ENCODE peak calls at places on chromosomes 16 and 17, in ten cellular contexts. F is NCI-H226; Y is CD4-positive, alpha-beta memory T cell; I is smooth muscle cell of the brain vasculature; B is effector CD8-positive, alpha-beta T cell; A is RCC 7860; P is NCI-H1930; M is AG04449; L is stimulated activated effector memory CD8-positive, alpha-beta T cell treated with anti-CD3 and anti-CD28 coated beads, Interleukin-12 subunit alpha, Interleukin-12 subunit beta, amount 100 ng/mL, for 72 hours; J is aorta. E is an unnamed sample.
A peak's percentile ranks its signal among the peaks of the same experiment; 100 is the strongest.

GRCh38 chr17:44362479-44362963 is 1.1 kb downstream of the FAM171A2 start:
- DNase-seq in M (no peak), P (no peak), J (no peak), L (no peak), I (no peak), B (no peak), F (no peak), Y (no peak), A (no peak), E (no peak)

GRCh38 chr17:72699566-72699965 is 392.9 kb downstream of the SLC39A11 start:
- DNase-seq in I (no peak), Y (no peak), F (no peak), P (no peak), A (peak; percentile 32), L (no peak), B (no peak), M (no peak), J (no peak), E (no peak)

GRCh38 chr16:61500851-61501250 is 535.4 kb downstream of the CDH8 start:
- DNase-seq in I (no peak), J (no peak), B (no peak), F (no peak), A (no peak), L (no peak), P (no peak), M (no peak), Y (no peak), E (no peak)

GRCh38 chr17:50051082-50051576 is 4.8 kb upstream of the ITGA3 start:
- DNase-seq in A (peak; percentile 98), I (no peak), F (peak; percentile 95), Y (no peak), J (no peak), L (peak; percentile 86), M (no peak), B (no peak), P (no peak), E (no peak)

GRCh38 chr16:3001316-3001715 is 11.4 kb upstream of the CLDN9 start:
- DNase-seq in Y (no peak), A (no peak), L (no peak), P (no peak), M (no peak), F (no peak), J (no peak), I (no peak), B (no peak), E (no peak)

GRCh38 chr17:32558997-32559650 is 72.3 kb downstream of the CDK5R1 start:
- DNase-seq in P (no peak), A (no peak), I (no peak), B (no peak), F (no peak), Y (no peak), M (no peak), L (no peak), J (no peak), E (no peak)

GRCh38 chr16:21599994-21600773 is 807 bp downstream of the METTL9 start:
- DNase-seq in M (no peak), A (no peak), P (no peak), I (no peak), B (peak; percentile 48), L (no peak), F (peak; percentile 3), J (no peak), Y (peak; percentile 28), E (no peak)

GRCh38 chr16:2841606-2842339 is 11.7 kb downstream of the ZG16B start:
- DNase-seq in P (no peak), I (no peak), Y (no peak), F (no peak), B (no peak), M (no peak), L (peak; percentile 59), A (no peak), J (peak; percentile 53), E (no peak)

GRCh38 chr16:1194665-1195392 is 30.2 kb downstream of the TPSG1 start:
- DNase-seq in P (peak; percentile 40), J (no peak), B (no peak), M (no peak), A (no peak), F (no peak), Y (peak; percentile 19), I (no peak), L (no peak), E (no peak)

GRCh38 chr16:10833271-10833670 is 14.7 kb upstream of the TVP23A start:
- DNase-seq in P (no peak), I (no peak), M (no peak), Y (no peak), B (no peak), A (no peak), F (no peak), L (no peak), J (peak; percentile 20), E (no peak)

GRCh38 chr16:89505204-89506112 is 2.7 kb upstream of the SPG7 start:
- DNase-seq in P (no peak), M (no peak), A (peak; percentile 95), Y (peak; percentile 86), J (peak; percentile 89), B (peak; percentile 81), I (peak; percentile 47), F (peak; percentile 62), L (peak; percentile 88), E (no peak)

GRCh38 chr17:82602986-82603385 is 45.3 kb downstream of the WDR45B start:
- DNase-seq in A (no peak), F (no peak), B (no peak), Y (no peak), P (no peak), I (no peak), J (no peak), M (no peak), L (no peak), E (no peak)

GRCh38 chr16:10939649-10940206 is 2.5 kb downstream of the DEXI start:
- DNase-seq in A (no peak), I (no peak), J (no peak), M (no peak), F (no peak), L (no peak), B (no peak), P (no peak), Y (no peak), E (no peak)

GRCh38 chr16:27254262-27254811 is 14.2 kb downstream of the NSMCE1 start:
- DNase-seq in M (no peak), A (no peak), I (no peak), J (no peak), P (no peak), Y (no peak), B (no peak), L (no peak), F (no peak), E (no peak)

GRCh38 chr17:7839199-7839889 is 5.3 kb downstream of the KDM6B start:
- DNase-seq in F (no peak), A (no peak), Y (no peak), P (peak; percentile 38), I (no peak), J (no peak), L (no peak), B (no peak), M (no peak), E (no peak)